ENCODE peak calls at places on chromosomes 2 and 18, in nine cellular contexts. S, V, U, A, R, F, D, W and B are unnamed samples.

GRCh38 chr2:49259926-49260325 is 105.6 kb upstream of the FSHR start:
- DNase-seq in S (no peak), V (no peak), U (no peak), A (no peak), R (no peak), F (no peak), D (no peak), W (no peak), B (no peak)

GRCh38 chr2:239158641-239159475 is 242.0 kb downstream of the HDAC4 start:
- DNase-seq in S (no peak), V (peak; percentile 20), U (peak; percentile 20), A (peak; percentile 40), R (no peak), F (peak; percentile 20), D (no peak), W (no peak), B (no peak)

GRCh38 chr18:47260138-47260923 is 8.9 kb upstream of the SKOR2 start:
- DNase-seq in S (peak; percentile 26), V (no peak), U (peak; percentile 42), A (no peak), R (peak; percentile 48), F (no peak), D (no peak), W (no peak), B (no peak)

GRCh38 chr18:24629926-24630325 is 169.5 kb downstream of the HRH4 start:
- DNase-seq in S (no peak), V (no peak), U (no peak), A (no peak), R (no peak), F (no peak), D (no peak), W (no peak), B (no peak)

GRCh38 chr2:158181171-158181570 is 79.5 kb downstream of the UPP2 start:
- DNase-seq in S (no peak), V (no peak), U (no peak), A (no peak), R (no peak), F (no peak), D (no peak), W (no peak), B (no peak)

GRCh38 chr18:2223859-2224258 is 347.4 kb downstream of the METTL4 start:
- DNase-seq in S (peak; percentile 42), V (no peak), U (no peak), A (no peak), R (no peak), F (no peak), D (no peak), W (peak; percentile 24), B (peak; percentile 70)

GRCh38 chr18:79578396-79579260 is 101.0 kb upstream of the CTDP1 start:
- DNase-seq in S (no peak), V (peak; percentile 17), U (no peak), A (peak; percentile 41), R (no peak), F (no peak), D (no peak), W (no peak), B (no peak)

GRCh38 chr18:74546751-74547530 is 12.6 kb downstream of the CNDP1 start:
- DNase-seq in S (peak; percentile 75), V (no peak), U (no peak), A (no peak), R (no peak), F (no peak), D (no peak), W (no peak), B (no peak)

GRCh38 chr2:20050104-20050711 is 1.2 kb downstream of the LAPTM4A start:
- DNase-seq in S (peak; percentile 65), V (no peak), U (peak; percentile 45), A (no peak), R (peak; percentile 18), F (no peak), D (no peak), W (peak; percentile 59), B (peak; percentile 86)

GRCh38 chr18:76371301-76371700 is 123.7 kb downstream of the ZNF516 start:
- DNase-seq in S (no peak), V (no peak), U (no peak), A (no peak), R (no peak), F (no peak), D (no peak), W (no peak), B (no peak)

GRCh38 chr2:205684871-205685313 is 2.6 kb downstream of the NRP2 start:
- DNase-seq in S (no peak), V (no peak), U (peak; percentile 51), A (peak; percentile 67), R (peak; percentile 10), F (no peak), D (no peak), W (no peak), B (no peak)

GRCh38 chr2:185208261-185208660 is 530.3 kb upstream of the FSIP2 start:
- DNase-seq in S (peak; percentile 1), V (no peak), U (no peak), A (no peak), R (no peak), F (no peak), D (no peak), W (peak; percentile 8), B (peak; percentile 61)

GRCh38 chr2:45001629-45002385 is 7.4 kb downstream of the SIX2 start:
- DNase-seq in S (no peak), V (no peak), U (no peak), A (no peak), R (no peak), F (no peak), D (no peak), W (no peak), B (no peak)

GRCh38 chr2:47422560-47422959 is 19.6 kb downstream of the MSH2 start:
- DNase-seq in S (peak; percentile 86), V (no peak), U (no peak), A (no peak), R (no peak), F (no peak), D (no peak), W (no peak), B (no peak)

GRCh38 chr2:177758591-177759371 is 313.8 kb downstream of the PDE11A start:
- DNase-seq in S (peak; percentile 44), V (no peak), U (no peak), A (no peak), R (peak; percentile 7), F (no peak), D (no peak), W (no peak), B (peak; percentile 55)